ENCODE peak calls at places on chromosomes 4 and X, in five cellular contexts. Q, A, F, S and R are unnamed samples.

GRCh38 chr4:23733911-23734458 is 155.9 kb downstream of the PPARGC1A start:
- DNase-seq in Q (no peak), A (peak), F (no peak), S (no peak), R (no peak)

GRCh38 chrX:10158279-10158939 is 1.6 kb downstream of the CLCN4 start:
- DNase-seq in Q (peak), A (no peak), F (no peak), S (peak), R (no peak)

GRCh38 chrX:69618803-69619202 is 2.9 kb downstream of the EDA start:
- DNase-seq in Q (peak), A (peak), F (no peak), S (peak), R (no peak)

GRCh38 chr4:139170932-139171331 is 6.1 kb downstream of the ELF2 start:
- DNase-seq in Q (no peak), A (no peak), F (no peak), S (no peak), R (no peak)

GRCh38 chr4:111821342-111821741 is 323.9 kb upstream of the FAM241A start:
- DNase-seq in Q (no peak), A (no peak), F (no peak), S (no peak), R (no peak)

GRCh38 chr4:98659106-98659592 is 738 bp upstream of the TSPAN5 start:
- DNase-seq in Q (no peak), A (peak), F (no peak), S (peak), R (no peak)

GRCh38 chr4:15238720-15239119 is 189.1 kb upstream of the C1QTNF7 start:
- DNase-seq in Q (peak), A (peak), F (no peak), S (peak), R (no peak)

GRCh38 chr4:5979981-5980380 is 38.2 kb downstream of the C4orf50 start:
- DNase-seq in Q (no peak), A (peak), F (no peak), S (peak), R (no peak)

GRCh38 chrX:21947671-21948070 is 7.2 kb downstream of the SMS start:
- DNase-seq in Q (no peak), A (no peak), F (no peak), S (no peak), R (no peak)

GRCh38 chrX:34956915-34957314 is 14.3 kb downstream of the FAM47B start:
- DNase-seq in Q (no peak), A (peak), F (no peak), S (peak), R (no peak)

GRCh38 chr4:129254526-129254925 is 158.6 kb downstream of the C4orf33 start:
- DNase-seq in Q (no peak), A (no peak), F (no peak), S (no peak), R (no peak)

GRCh38 chr4:100391913-100392312 is 125.9 kb downstream of the EMCN start:
- DNase-seq in Q (no peak), A (peak), F (no peak), S (peak), R (no peak)

GRCh38 chrX:44817029-44817428 is 26.8 kb upstream of the DUSP21 start:
- DNase-seq in Q (no peak), A (no peak), F (no peak), S (no peak), R (no peak)

GRCh38 chr4:96036781-96037180 is 196.9 kb downstream of the PDHA2 start:
- DNase-seq in Q (no peak), A (no peak), F (no peak), S (no peak), R (no peak)

GRCh38 chrX:69032601-69033000 is 132.7 kb downstream of the PJA1 start:
- DNase-seq in Q (no peak), A (no peak), F (no peak), S (no peak), R (no peak)

GRCh38 chr4:30294295-30294694 is 425.9 kb upstream of the PCDH7 start:
- DNase-seq in Q (no peak), A (no peak), F (no peak), S (no peak), R (no peak)

GRCh38 chrX:38864165-38864564 is 62.9 kb downstream of the MID1IP1 start:
- DNase-seq in Q (no peak), A (no peak), F (no peak), S (peak), R (no peak)

GRCh38 chr4:48138936-48139335 is 4.9 kb upstream of the TXK start:
- DNase-seq in Q (no peak), A (no peak), F (no peak), S (no peak), R (no peak)

GRCh38 chr4:8509311-8509950 is 68.9 kb downstream of the TRMT44 start:
- DNase-seq in Q (no peak), A (no peak), F (no peak), S (no peak), R (no peak)

GRCh38 chr4:19348746-19349145 is 903.0 kb upstream of the SLIT2 start:
- DNase-seq in Q (no peak), A (no peak), F (no peak), S (no peak), R (no peak)

GRCh38 chrX:10620121-10620699 is at the start of gene MID1:
- DNase-seq in Q (peak), A (peak), F (peak), S (peak), R (no peak)

GRCh38 chr4:1978226-1978625 is 30.5 kb downstream of the NELFA start:
- DNase-seq in Q (no peak), A (no peak), F (no peak), S (no peak), R (no peak)

GRCh38 chr4:18318682-18319410 is 297.3 kb upstream of the LCORL start:
- DNase-seq in Q (peak), A (no peak), F (peak), S (peak), R (no peak)

GRCh38 chrX:104659037-104659744 is 93.2 kb downstream of the IL1RAPL2 start:
- DNase-seq in Q (no peak), A (no peak), F (peak), S (peak), R (no peak)

GRCh38 chrX:23246001-23246400 is 88.6 kb upstream of the PTCHD1 start:
- DNase-seq in Q (no peak), A (no peak), F (no peak), S (peak), R (no peak)